ENCODE peak calls at places on chromosome 17, in seven cellular contexts. J is mucosa of descending colon, U is A549, R is AG04449, X is SK-N-SH, I is HFF-Myc, L is BJ. C is an unnamed sample.

GRCh38 chr17:63024716-63025115 is 58.7 kb downstream of the TANC2 start:
- DNase-seq in J (no peak), U (no peak), R (no peak), X (no peak), I (no peak), L (no peak), C (peak)

GRCh38 chr17:44967026-44967906 is 837 bp downstream of the C1QL1 start:
- DNase-seq in J (no peak), U (no peak), R (no peak), X (peak), I (no peak), L (no peak), C (no peak)

GRCh38 chr17:41352597-41353366 is 2.2 kb upstream of the KRT33A start:
- DNase-seq in J (no peak), U (no peak), R (no peak), X (no peak), I (no peak), L (no peak), C (no peak)

GRCh38 chr17:81735181-81736102 is 23.4 kb downstream of the SLC25A10 start:
- DNase-seq in J (peak), U (no peak), R (no peak), X (no peak), I (no peak), L (no peak), C (no peak)

GRCh38 chr17:77476920-77477805 is 336.4 kb downstream of the SEC14L1 start:
- DNase-seq in J (no peak), U (no peak), R (peak), X (peak), I (peak), L (peak), C (peak)

GRCh38 chr17:79192503-79193500 is 118.2 kb downstream of the ENGASE start:
- DNase-seq in J (no peak), U (no peak), R (no peak), X (no peak), I (no peak), L (no peak), C (peak)

GRCh38 chr17:42387663-42388380 is 420 bp downstream of the STAT3 start:
- DNase-seq in J (peak), U (no peak), R (no peak), X (peak), I (no peak), L (no peak), C (no peak)

GRCh38 chr17:50591338-50591737 is 30.8 kb downstream of the CACNA1G start:
- DNase-seq in J (no peak), U (no peak), R (no peak), X (no peak), I (no peak), L (no peak), C (no peak)

GRCh38 chr17:8089728-8090127 is 2.2 kb upstream of the ALOX12B start:
- DNase-seq in J (no peak), U (no peak), R (no peak), X (no peak), I (no peak), L (no peak), C (no peak)

GRCh38 chr17:14840616-14841231 is 424.4 kb downstream of the PMP22 start:
- DNase-seq in J (no peak), U (no peak), R (peak), X (no peak), I (peak), L (no peak), C (peak)

GRCh38 chr17:56699186-56699895 is 105.8 kb downstream of the NOG start:
- DNase-seq in J (peak), U (peak), R (peak), X (peak), I (peak), L (peak), C (peak)

GRCh38 chr17:83100220-83100852 is 20.9 kb downstream of the METRNL start:
- DNase-seq in J (peak), U (no peak), R (no peak), X (no peak), I (no peak), L (no peak), C (no peak)

GRCh38 chr17:78125138-78125913 is 3.2 kb downstream of the TMC6 start:
- DNase-seq in J (peak), U (no peak), R (no peak), X (no peak), I (no peak), L (no peak), C (no peak)

GRCh38 chr17:6948562-6948961 is 47.3 kb upstream of the ALOX12 start:
- DNase-seq in J (no peak), U (no peak), R (no peak), X (no peak), I (no peak), L (no peak), C (no peak)

GRCh38 chr17:40480501-40481003 is 20.9 kb downstream of the TNS4 start:
- DNase-seq in J (peak), U (peak), R (no peak), X (no peak), I (no peak), L (peak), C (no peak)

GRCh38 chr17:49597928-49598655 is 22.4 kb downstream of the NXPH3 start:
- DNase-seq in J (no peak), U (no peak), R (no peak), X (no peak), I (no peak), L (no peak), C (no peak)

GRCh38 chr17:68141050-68141449 is 105.5 kb downstream of the KPNA2 start:
- DNase-seq in J (no peak), U (no peak), R (no peak), X (no peak), I (no peak), L (no peak), C (no peak)

GRCh38 chr17:8740486-8740885 is 4.2 kb downstream of the CCDC42 start:
- DNase-seq in J (no peak), U (no peak), R (no peak), X (no peak), I (no peak), L (no peak), C (no peak)

GRCh38 chr17:74780443-74781238 is 4.5 kb upstream of the NAT9 start:
- DNase-seq in J (no peak), U (peak), R (no peak), X (peak), I (no peak), L (no peak), C (no peak)

GRCh38 chr17:68383443-68384321 is 73.6 kb downstream of the WIPI1 start:
- DNase-seq in J (no peak), U (peak), R (peak), X (no peak), I (peak), L (peak), C (peak)

GRCh38 chr17:39165178-39165843 is 650 bp downstream of the ARL5C start:
- DNase-seq in J (no peak), U (no peak), R (no peak), X (no peak), I (no peak), L (no peak), C (no peak)
- TF ChIP-seq CTCF in J (no peak), U (no peak), R (no peak), X (no peak), I (no peak), L (no peak), C (no peak)

GRCh38 chr17:5099271-5099670 is 12.4 kb downstream of the ZNF232 start:
- DNase-seq in J (no peak), U (no peak), R (no peak), X (no peak), I (no peak), L (no peak), C (no peak)

GRCh38 chr17:5100832-5101231 is 10.8 kb downstream of the ZNF232 start:
- DNase-seq in J (no peak), U (no peak), R (no peak), X (no peak), I (no peak), L (no peak), C (no peak)

GRCh38 chr17:5092139-5093010 is 14.1 kb downstream of the ZFP3 start:
- DNase-seq in J (no peak), U (no peak), R (no peak), X (no peak), I (no peak), L (no peak), C (no peak)

DNA sequence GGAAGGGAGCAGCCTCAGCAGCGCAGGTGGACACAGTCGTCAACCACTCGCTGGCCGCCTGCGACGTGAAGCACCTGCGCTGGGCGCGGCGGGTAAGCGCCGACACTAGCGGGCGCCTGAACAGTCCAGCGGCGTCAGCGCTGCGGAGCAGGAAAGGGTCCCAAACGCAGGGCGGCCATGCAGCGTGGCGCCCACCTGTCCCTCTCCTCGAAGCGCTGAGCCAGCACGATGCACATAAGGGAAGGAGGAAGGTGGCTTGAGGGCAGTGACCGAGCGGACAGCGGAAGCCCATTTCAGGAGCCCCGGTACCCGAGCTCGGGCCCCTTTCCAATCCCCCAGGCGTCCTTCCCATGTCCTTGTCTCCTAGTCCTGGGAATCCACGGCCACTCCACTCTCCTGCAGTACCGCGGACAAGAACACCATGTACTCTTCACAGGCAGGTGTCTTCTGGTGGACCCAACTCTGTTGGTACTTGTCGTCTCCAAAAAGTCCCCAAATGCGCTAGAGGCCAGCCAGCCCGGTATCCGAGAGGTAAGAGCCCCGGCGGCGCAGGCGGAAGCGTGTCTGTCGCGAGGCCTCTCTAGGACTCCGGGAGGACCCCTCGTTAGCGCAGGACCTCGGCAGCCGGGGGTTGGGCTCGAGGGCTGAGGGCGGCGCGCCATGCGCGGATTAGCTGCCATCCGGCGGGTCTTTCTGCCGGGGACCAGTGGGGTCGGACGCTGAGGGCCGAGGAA is 14.4 kb downstream of the ZNF232 start:
- DNase-seq in J (peak), U (no peak), R (no peak), X (peak), I (no peak), L (no peak), C (no peak)
- H3K4me3 ChIP-seq in J (no peak), U (no peak), R (no peak), X (peak), I (no peak), L (no peak), C (no peak)

GRCh38 chr17:3043737-3044365 is 19.6 kb downstream of the OR1D5 start:
- DNase-seq in J (no peak), U (peak), R (no peak), X (no peak), I (no peak), L (no peak), C (no peak)
- TF ChIP-seq CTCF in J (no peak), U (no peak), R (no peak), X (peak), I (peak), L (no peak), C (peak)

GRCh38 chr17:35046740-35047283 is 16.7 kb downstream of the RFFL start:
- DNase-seq in J (no peak), U (no peak), R (no peak), X (peak), I (no peak), L (no peak), C (peak)
- H3K4me3 ChIP-seq in J (no peak), U (no peak), R (no peak), X (peak), I (no peak), L (no peak), C (peak)

DNA sequence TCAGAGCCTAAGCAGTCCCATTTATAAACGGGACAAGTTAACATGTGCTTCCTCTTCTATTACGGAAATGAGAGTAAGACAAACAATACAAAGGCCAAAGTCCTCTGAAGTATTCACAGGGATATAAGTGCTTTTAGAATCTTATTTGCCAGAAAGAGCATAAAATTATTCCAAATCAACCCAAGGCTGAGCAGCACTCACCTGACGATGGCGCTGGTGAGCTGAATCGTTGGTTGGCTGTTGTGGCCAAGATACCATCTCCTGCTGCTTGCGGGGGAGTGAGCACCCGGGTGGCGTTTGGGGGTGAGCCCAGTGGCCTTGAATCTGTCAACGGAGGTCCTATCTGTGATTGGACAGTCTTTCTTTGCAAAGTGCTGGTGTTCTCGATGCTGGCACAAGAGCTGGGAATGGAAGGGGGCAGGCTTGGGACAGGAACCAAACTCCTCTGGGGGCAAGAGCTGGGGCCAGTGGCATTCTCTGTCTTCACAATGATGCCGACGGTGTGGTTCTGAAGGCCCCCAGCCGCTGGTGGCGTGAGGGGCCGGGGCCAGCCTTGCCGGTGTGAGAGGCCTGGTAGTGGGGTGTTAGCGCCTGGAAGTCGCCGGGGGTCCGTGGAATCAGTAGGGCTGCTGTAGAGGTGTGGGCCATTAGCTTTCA is 9.5 kb upstream of the DHRS13 start:
- DNase-seq in J (no peak), U (peak), R (no peak), X (no peak), I (no peak), L (no peak), C (no peak)
- TF ChIP-seq CTCF in J (peak), U (peak), R (no peak), X (peak), I (peak), L (peak), C (peak)

DNA sequence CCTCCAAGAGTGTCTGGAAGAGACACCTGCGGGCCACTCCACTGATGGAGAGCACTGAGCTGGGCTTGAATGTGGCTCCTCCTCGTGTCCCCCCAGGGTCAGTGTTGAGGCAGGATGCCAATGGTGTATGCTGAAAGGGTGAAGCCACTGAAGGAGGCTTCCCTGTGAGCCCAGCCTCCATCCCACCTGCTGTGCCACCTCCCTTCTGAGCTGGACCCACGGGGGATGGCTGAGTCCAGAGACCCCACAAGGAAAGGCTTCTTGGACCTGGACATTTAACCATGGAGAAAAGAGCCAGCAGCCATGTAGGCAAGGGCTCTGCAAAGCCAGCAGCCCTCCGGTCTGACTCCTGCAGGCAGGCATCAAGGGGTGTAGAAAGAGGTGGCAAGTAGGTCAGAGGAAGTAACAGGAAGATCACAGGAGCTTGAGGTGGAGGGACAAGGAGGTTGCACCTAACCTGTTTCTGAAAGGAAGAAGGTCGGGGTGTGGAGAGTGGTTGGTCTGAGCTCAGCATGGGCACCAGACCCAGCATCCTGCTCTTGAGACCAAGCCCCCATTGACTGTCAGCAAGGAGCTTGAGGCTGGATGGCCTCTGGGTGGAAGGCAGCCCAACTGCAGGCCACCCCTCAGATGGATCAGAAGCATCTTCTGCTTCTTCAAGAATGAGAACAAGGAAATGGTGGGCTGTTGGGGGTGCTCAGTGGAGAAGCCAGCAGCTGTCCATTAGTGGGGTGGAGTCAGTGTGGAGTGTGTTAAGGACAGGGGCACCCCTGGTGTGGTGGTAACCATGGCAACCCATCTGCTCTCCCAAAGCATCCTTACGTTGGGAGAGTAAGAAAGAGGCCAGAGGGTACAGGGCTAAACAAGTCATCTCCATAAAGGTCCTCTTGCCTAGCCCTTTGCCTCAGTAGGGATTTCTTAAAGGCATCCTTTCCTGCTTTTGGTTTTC is 80.7 kb downstream of the PLD6 start:
- DNase-seq in J (peak), U (no peak), R (no peak), X (peak), I (no peak), L (no peak), C (no peak)
- H3K4me3 ChIP-seq in J (no peak), U (no peak), R (no peak), X (no peak), I (no peak), L (no peak), C (no peak)

DNA sequence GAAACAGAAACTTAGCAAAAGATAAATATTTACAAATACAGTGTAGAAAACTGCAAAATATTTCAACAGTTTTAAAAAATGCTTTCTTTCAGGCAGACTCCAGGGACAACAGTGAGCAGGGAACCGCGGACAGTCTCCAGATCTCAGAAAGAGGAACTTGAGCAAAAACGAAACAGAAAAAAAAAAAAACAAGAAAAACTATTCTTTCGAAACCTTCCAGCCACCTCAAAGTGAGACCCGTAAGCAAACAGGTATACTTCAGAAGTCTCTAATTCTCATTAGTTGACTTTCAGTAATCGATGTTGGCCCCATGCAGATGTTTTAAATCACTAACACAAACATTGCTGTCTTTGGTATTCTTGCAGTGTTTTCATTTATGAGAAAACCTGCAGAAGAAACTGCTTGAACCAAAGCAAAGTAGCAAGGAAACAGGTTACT is 15.7 kb upstream of the CCL1 start:
- DNase-seq in J (no peak), U (no peak), R (no peak), X (no peak), I (no peak), L (no peak), C (no peak)
- TF ChIP-seq CTCF in J (peak), U (no peak), R (no peak), X (no peak), I (no peak), L (no peak), C (no peak)

GRCh38 chr17:1227365-1227764 is 42.9 kb upstream of the BHLHA9 start:
- DNase-seq in J (no peak), U (no peak), R (no peak), X (no peak), I (no peak), L (no peak), C (no peak)
- H3K4me3 ChIP-seq in J (no peak), U (no peak), R (no peak), X (no peak), I (no peak), L (no peak), C (no peak)